ENCODE peak calls at places on chromosomes 6 and 20, in seven cellular contexts. Z is osteocyte, U is fibroblast of pulmonary artery, S is endothelial cell, E is hepatocyte, J is B cell, O is HepG2. G is an unnamed sample.

GRCh38 chr6:129134535-129134934 is 251.6 kb downstream of the LAMA2 start:
- DNase-seq in J (no peak), O (no peak), E (no peak), Z (no peak), S (no peak), U (peak), G (no peak)

GRCh38 chr6:88376197-88376596 is 210.1 kb upstream of the CNR1 start:
- DNase-seq in Z (no peak), O (no peak), U (no peak), S (no peak), J (no peak), E (no peak), G (no peak)

GRCh38 chr6:154230390-154230789 is 126.2 kb downstream of the IPCEF1 start:
- DNase-seq in Z (no peak), J (no peak), E (no peak), S (no peak), O (no peak), U (no peak), G (no peak)

GRCh38 chr6:27553123-27553904 is 80.4 kb upstream of the ZNF184 start:
- DNase-seq in O (peak), U (peak), S (peak), Z (no peak), E (peak), J (no peak), G (no peak)

GRCh38 chr20:415820-416322 is 7.8 kb downstream of the RBCK1 start:
- DNase-seq in Z (no peak), J (no peak), U (no peak), E (no peak), S (no peak), O (no peak), G (no peak)

GRCh38 chr20:13865825-13866351 is 81.1 kb downstream of the NDUFAF5 start:
- DNase-seq in O (no peak), J (no peak), U (no peak), Z (no peak), S (no peak), E (peak), G (no peak)

GRCh38 chr20:52972965-52973819 is 1.0 kb downstream of the TSHZ2 start:
- DNase-seq in E (peak), U (no peak), J (no peak), O (no peak), Z (no peak), S (peak), G (no peak)

GRCh38 chr6:121884056-121884455 is 448.6 kb downstream of the GJA1 start:
- DNase-seq in S (no peak), U (no peak), J (no peak), O (no peak), Z (no peak), E (no peak), G (no peak)

GRCh38 chr6:14641401-14641800 is 523.8 kb downstream of the CD83 start:
- DNase-seq in O (no peak), S (no peak), E (no peak), J (no peak), Z (no peak), U (no peak), G (no peak)

GRCh38 chr6:45631396-45631795 is 253.7 kb upstream of the SUPT3H start:
- DNase-seq in E (no peak), S (no peak), J (no peak), U (no peak), O (no peak), Z (no peak), G (no peak)

GRCh38 chr20:1617055-1617454 is 2.8 kb downstream of the SIRPB1 start:
- DNase-seq in S (no peak), U (peak), E (no peak), Z (no peak), J (no peak), O (no peak), G (no peak)

GRCh38 chr20:53918949-53919361 is 151.4 kb downstream of the BCAS1 start:
- DNase-seq in U (no peak), J (no peak), E (no peak), O (no peak), Z (no peak), S (peak), G (no peak)

GRCh38 chr6:782141-782540 is 89.2 kb upstream of the EXOC2 start:
- DNase-seq in O (no peak), E (no peak), Z (no peak), S (no peak), U (no peak), J (no peak), G (no peak)

GRCh38 chr6:788058-788457 is 95.1 kb upstream of the EXOC2 start:
- DNase-seq in E (no peak), Z (no peak), U (no peak), J (no peak), O (no peak), S (no peak), G (no peak)

GRCh38 chr6:783966-784365 is 91.0 kb upstream of the EXOC2 start:
- DNase-seq in Z (no peak), O (no peak), U (no peak), E (no peak), J (no peak), S (no peak), G (no peak)

GRCh38 chr6:781350-781961 is 88.5 kb upstream of the EXOC2 start:
- DNase-seq in O (no peak), E (no peak), Z (no peak), U (no peak), S (no peak), J (no peak), G (no peak)

DNA sequence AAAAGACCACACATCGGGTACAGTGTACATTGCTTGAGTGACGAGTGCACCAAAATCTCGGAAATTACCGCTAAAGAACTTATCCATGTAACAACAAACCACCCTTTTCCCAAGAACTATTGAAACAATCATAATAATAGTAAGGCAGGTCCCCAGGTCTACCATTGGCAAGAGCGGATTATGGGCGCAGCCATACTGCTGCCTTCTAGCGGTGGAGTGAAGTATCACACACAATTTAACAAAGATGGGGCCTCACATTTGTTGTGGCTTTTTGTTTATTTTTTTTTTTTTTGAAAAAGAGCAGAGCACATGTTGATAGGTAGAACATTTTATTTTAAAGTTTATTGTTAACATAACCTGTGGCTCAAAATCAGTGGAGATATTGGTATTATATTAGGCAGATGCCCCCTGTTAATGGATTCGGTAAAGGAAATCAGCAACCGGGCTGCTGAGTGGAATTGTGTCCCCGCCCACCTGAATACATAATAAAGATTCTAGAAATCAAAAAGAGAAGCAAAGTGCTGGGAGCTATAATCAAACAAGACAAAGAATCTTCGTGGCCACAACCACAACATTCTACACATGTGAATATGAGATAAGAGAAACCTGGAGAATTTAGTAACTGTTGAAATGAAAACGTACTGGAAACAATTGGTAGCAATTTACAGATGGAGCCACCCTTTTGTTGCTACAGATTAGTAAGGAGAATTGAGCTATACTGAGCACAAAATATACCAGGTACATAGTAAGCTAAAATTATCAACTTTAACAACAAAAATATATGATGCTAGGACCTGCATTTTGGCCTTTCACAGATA is 94.2 kb upstream of the EXOC2 start:
- DNase-seq in U (peak), O (peak), Z (no peak), J (no peak), S (peak), E (no peak), G (no peak)
- TF ChIP-seq CTCF in U (peak), O (peak), Z (peak), J (peak), S (peak), E (peak), G (peak)

GRCh38 chr6:36386495-36387439 is 702 bp downstream of the ETV7 start:
- DNase-seq in J (no peak), U (peak), S (peak), Z (no peak), E (peak), O (no peak), G (no peak)
- TF ChIP-seq CTCF in J (no peak), U (peak), S (no peak), Z (peak), E (no peak), O (no peak), G (peak)

DNA sequence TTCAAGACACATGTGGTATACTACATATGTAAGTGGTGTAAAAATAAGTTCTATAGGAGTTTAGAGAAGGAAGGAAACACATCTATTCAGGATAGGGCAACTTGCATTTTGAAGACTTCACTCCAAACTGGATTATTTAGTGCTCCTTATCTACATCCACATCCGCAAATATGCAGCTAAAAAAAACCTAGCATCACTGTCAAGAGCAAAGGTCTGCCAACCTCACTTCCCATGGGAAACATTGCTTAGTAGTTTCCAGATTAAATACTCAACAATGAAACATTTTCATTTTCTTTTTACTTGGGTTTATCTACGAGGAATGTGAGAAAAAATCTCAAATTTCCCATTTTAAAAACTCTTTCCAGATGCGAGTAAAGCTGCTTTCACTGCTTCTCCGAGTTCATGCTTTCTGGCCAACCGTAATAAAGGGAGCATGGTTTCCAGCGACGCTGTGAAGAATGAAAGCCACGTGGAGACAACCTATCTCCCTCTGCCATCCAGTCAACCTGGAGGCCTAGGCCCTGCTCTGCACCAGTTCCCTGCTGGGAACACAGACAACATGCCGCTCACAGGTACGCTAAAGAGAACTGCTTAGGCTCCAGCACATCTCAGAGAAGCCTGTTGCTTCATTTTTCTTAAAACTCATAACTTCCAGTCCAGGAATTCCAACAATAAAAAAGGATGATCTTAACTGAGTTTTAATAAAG is 48.2 kb downstream of the RFX6 start:
- DNase-seq in E (no peak), S (no peak), U (no peak), O (no peak), J (no peak), Z (no peak), G (no peak)
- TF ChIP-seq CTCF in E (no peak), S (no peak), U (no peak), O (no peak), J (no peak), Z (no peak), G (no peak)

GRCh38 chr20:38172344-38172743 is 7.3 kb upstream of the TGM2 start:
- DNase-seq in U (peak), S (no peak), J (no peak), Z (no peak), E (no peak), O (peak), G (no peak)
- TF ChIP-seq CTCF in U (peak), S (no peak), J (no peak), Z (peak), E (peak), O (peak), G (peak)

GRCh38 chr20:43473058-43473704 is 15.5 kb downstream of the SRSF6 start:
- DNase-seq in J (no peak), Z (no peak), O (no peak), U (no peak), S (no peak), E (no peak), G (no peak)
- TF ChIP-seq CTCF in J (no peak), Z (no peak), O (peak), U (no peak), S (no peak), E (no peak), G (no peak)

G was measured in type B pancreatic cell.